ENCODE peak calls at places on chromosomes 7 and 10, in eight cellular contexts. A is OCI-LY7, O is PC-9, Q is heart right ventricle, R is psoas muscle, T is neural progenitor cell, V is cardiac muscle cell, G is transverse colon. Y is an unnamed sample.

GRCh38 chr10:28794986-28795385 is 117.7 kb downstream of the BAMBI start:
- DNase-seq in A (no peak), O (no peak), Q (no peak), R (no peak), T (no peak), V (no peak), G (no peak), Y (no peak)

GRCh38 chr10:132107947-132108877 is 42.5 kb downstream of the JAKMIP3 start:
- DNase-seq in A (no peak), O (no peak), Q (no peak), R (peak; percentile 38), T (no peak), V (no peak), G (no peak), Y (no peak)

GRCh38 chr10:130037169-130037661 is 73.1 kb upstream of the EBF3 start:
- DNase-seq in A (no peak), O (no peak), Q (no peak), R (no peak), T (no peak), V (no peak), G (no peak), Y (no peak)

GRCh38 chr10:89782470-89782869 is 81.1 kb downstream of the KIF20B start:
- DNase-seq in A (no peak), O (no peak), Q (no peak), R (no peak), T (no peak), V (no peak), G (no peak), Y (no peak)

GRCh38 chr10:97292097-97292861 is at the start of gene ARHGAP19:
- DNase-seq in A (peak; percentile 98), O (peak; percentile 93), Q (peak; percentile 89), R (peak; percentile 96), T (peak; percentile 98), V (peak; percentile 97), G (peak; percentile 96), Y (peak; percentile 90)

GRCh38 chr10:44374155-44374554 is 10.7 kb downstream of the CXCL12 start:
- DNase-seq in A (no peak), O (peak; percentile 18), Q (no peak), R (no peak), T (no peak), V (no peak), G (no peak), Y (no peak)

GRCh38 chr7:101435461-101436225 is 73.0 kb downstream of the COL26A1 start:
- DNase-seq in A (no peak), O (no peak), Q (no peak), R (no peak), T (peak; percentile 30), V (no peak), G (no peak), Y (no peak)

GRCh38 chr7:140915948-140916555 is 8.7 kb downstream of the BRAF start:
- DNase-seq in A (no peak), O (no peak), Q (no peak), R (no peak), T (no peak), V (no peak), G (no peak), Y (no peak)

GRCh38 chr10:71835671-71836593 is 15.1 kb downstream of the PSAP start:
- DNase-seq in A (peak; percentile 98), O (peak; percentile 28), Q (peak; percentile 69), R (peak; percentile 89), T (peak; percentile 34), V (peak; percentile 46), G (peak; percentile 65), Y (peak; percentile 53)

DNA sequence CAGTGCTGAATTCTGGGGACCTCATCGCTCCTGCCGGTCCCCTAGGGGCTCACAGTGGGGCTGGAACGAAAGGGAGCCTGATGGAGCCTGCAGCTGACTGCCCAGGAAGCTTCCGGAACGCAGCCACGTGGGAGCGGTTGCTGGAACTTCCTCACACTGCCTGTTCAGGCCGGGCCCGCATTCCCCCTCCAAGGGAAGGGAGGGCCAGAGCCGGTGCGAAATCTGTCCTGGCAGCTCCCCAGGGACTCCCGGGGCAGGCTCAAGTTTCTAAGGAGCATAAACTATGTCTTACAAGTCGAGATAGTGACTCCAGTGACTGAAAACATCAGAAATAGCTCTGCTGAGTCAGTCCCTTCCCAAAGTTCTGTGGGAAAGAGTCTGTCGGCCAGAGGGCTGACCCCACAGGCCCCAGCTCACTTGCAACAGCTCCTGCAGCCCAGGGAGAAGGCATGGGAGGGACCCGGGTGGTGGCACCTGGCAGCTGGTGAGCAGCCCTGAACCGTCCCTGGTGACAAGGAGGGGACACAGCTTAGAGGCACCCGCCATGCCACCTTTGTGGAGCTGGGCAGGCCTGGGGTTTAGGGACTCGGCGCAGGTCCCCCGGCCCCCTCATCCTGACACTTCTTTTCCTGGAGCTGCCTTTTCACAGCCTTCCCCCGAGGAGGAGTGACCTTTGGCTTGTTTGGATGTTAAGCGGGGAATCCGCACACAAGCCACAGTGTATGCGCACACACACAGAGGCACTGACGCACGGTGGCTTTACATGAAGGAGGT is 47.6 kb downstream of the PDGFA start:
- DNase-seq in A (no peak), O (no peak), Q (peak; percentile 83), R (peak; percentile 96), T (no peak), V (peak; percentile 47), G (peak; percentile 38), Y (no peak)
- H3K27ac ChIP-seq in A (no peak overlapping the region), O (no peak overlapping the region), Q (peak overlapping the region; percentile 71), R (peak overlapping the region; percentile 84), T (no peak overlapping the region), V (peak overlapping the region; percentile 83), G (peak overlapping the region; percentile 23), Y (no peak overlapping the region)

GRCh38 chr7:128861957-128862570 is 592 bp upstream of the ATP6V1F start:
- DNase-seq in A (no peak), O (no peak), Q (no peak), R (no peak), T (no peak), V (no peak), G (no peak), Y (no peak)
- H3K27ac ChIP-seq in A (no peak overlapping the region), O (no peak overlapping the region), Q (peak overlapping the region; percentile 71), R (peak overlapping the region; percentile 76), T (no peak overlapping the region), V (no peak overlapping the region), G (peak overlapping the region; percentile 88), Y (peak overlapping the region; percentile 2)

DNA sequence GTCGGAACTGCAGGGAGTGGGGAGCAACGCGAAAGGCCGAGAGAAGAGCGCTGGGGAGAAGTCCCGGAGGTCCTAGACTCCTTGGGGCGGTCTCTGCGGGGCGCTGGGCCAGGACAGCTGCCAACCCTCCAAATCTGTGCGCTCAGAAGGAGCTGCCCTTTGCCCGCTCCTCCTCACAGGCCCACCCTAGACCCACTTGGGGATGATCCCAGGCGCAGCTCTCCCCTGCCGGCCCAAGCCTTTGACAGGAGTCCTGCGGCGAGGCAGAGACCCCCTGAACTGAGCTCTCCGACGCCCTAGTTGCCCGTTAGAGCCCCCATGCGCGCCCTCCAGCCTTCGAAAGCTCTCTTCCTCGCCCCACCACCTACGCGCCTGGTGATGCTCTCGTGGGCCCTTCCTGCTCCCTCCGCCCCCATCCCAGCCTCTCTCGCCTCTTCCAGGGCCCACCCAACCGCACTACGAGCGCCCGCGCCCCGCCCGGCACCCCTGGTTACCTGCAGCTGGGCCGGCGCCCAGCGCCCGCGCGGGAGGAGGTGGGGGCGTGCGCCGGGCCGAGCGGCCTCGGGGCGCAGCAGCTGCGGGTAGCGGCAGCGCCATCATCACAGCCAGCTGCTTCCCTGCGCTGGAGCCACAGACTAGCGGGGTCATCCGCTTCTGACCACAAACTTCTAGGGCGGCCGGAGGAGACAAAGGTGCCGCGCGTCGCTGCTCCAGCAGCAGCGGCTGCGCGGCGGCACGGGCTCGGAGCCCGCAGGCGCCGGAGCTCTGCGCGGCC is 353.4 kb downstream of the DNAJB6 start:
- DNase-seq in A (no peak), O (no peak), Q (no peak), R (peak; percentile 55), T (peak; percentile 87), V (no peak), G (no peak), Y (no peak)
- H3K27ac ChIP-seq in A (no peak overlapping the region), O (no peak overlapping the region), Q (no peak overlapping the region), R (no peak overlapping the region), T (no peak overlapping the region), V (no peak overlapping the region), G (no peak overlapping the region), Y (peak overlapping the region; percentile 30)

DNA sequence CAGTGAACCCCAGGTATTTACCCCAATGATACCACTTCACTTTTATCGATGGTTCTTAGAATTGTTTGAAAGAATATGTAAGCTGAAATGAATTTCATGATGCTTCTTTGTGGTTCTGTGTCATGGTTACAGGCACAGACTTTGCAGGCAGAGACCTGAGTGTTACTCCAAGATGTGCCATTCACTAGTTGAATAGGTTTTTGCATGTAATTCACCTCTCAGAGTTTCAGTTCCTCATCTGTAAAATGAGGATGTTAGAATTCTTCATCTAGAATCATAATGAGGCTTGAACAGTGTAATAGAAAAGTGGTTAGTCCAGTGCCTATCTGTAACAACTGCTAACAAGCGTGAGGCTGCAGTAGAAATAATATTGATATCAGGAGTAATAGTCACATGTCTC is 54.6 kb downstream of the VSTM2A start:
- DNase-seq in A (peak; percentile 52), O (no peak), Q (no peak), R (no peak), T (no peak), V (no peak), G (no peak), Y (no peak)
- H3K27ac ChIP-seq in A (no peak overlapping the region), O (no peak overlapping the region), Q (no peak overlapping the region), R (no peak overlapping the region), T (no peak overlapping the region), V (no peak overlapping the region), G (no peak overlapping the region), Y (no peak overlapping the region)